ENCODE peak calls at places on chromosome 6, in seven cellular contexts. P is heart right ventricle, B is IMR-90, T is M059J, X is amniotic stem cell, H is hepatocyte, C is transverse colon. F is an unnamed sample.

GRCh38 chr6:129872591-129872990 is 11.5 kb upstream of the TMEM244 start:
- DNase-seq in P (no peak), B (no peak), T (no peak), X (no peak), H (no peak), C (no peak), F (no peak)

GRCh38 chr6:158387036-158387435 is 74.8 kb downstream of the TULP4 start:
- DNase-seq in P (no peak), B (no peak), T (no peak), X (no peak), H (no peak), C (no peak), F (no peak)

GRCh38 chr6:5541751-5542432 is 280.6 kb downstream of the FARS2 start:
- DNase-seq in P (no peak), B (peak), T (peak), X (no peak), H (peak), C (no peak), F (no peak)

GRCh38 chr6:133567656-133568055 is 321.3 kb upstream of the TCF21 start:
- DNase-seq in P (no peak), B (peak), T (no peak), X (peak), H (no peak), C (no peak), F (no peak)

GRCh38 chr6:168825226-168826077 is 384.5 kb downstream of the SMOC2 start:
- DNase-seq in P (no peak), B (no peak), T (peak), X (no peak), H (no peak), C (no peak), F (no peak)

GRCh38 chr6:43579171-43579570 is 3.2 kb downstream of the POLH start:
- DNase-seq in P (no peak), B (peak), T (peak), X (no peak), H (no peak), C (no peak), F (no peak)

GRCh38 chr6:15980801-15981200 is 148.1 kb upstream of the MYLIP start:
- DNase-seq in P (no peak), B (no peak), T (no peak), X (no peak), H (no peak), C (no peak), F (no peak)

GRCh38 chr6:38239719-38240451 is 399.8 kb downstream of the BTBD9 start:
- DNase-seq in P (no peak), B (peak), T (peak), X (no peak), H (no peak), C (no peak), F (no peak)

GRCh38 chr6:2522521-2522920 is 228.2 kb downstream of the MYLK4 start:
- DNase-seq in P (no peak), B (peak), T (peak), X (no peak), H (no peak), C (no peak), F (no peak)

GRCh38 chr6:116876635-116877611 is at the start of gene RFX6:
- DNase-seq in P (no peak), B (no peak), T (no peak), X (no peak), H (peak), C (peak), F (no peak)

GRCh38 chr6:37516920-37517405 is 17.3 kb upstream of the CCDC167 start:
- DNase-seq in P (no peak), B (no peak), T (peak), X (no peak), H (no peak), C (no peak), F (no peak)